ENCODE peak calls at places on chromosomes 16 and 17, in four cellular contexts. One of them, this sample, is unnamed. For H3K36me3, the result is how much of the 10 kb centered on the place peaks cover.

GRCh38 chr17:73351764-73352163 is 40.0 kb upstream of the CDC42EP4 start:
- DNase-seq in MM.1S: no peak
- DNase-seq in tibial artery: no peak
- DNase-seq in heart right ventricle: no peak
- DNase-seq in this sample: no peak

GRCh38 chr16:86663691-86664517 is 85.6 kb downstream of the FOXL1 start:
- DNase-seq in tibial artery: no peak
- DNase-seq in heart right ventricle: no peak
- DNase-seq in MM.1S: no peak
- DNase-seq in this sample: no peak

GRCh38 chr16:67190448-67191399 is 788 bp upstream of the EXOC3L1 start:
- DNase-seq in tibial artery: no peak
- DNase-seq in heart right ventricle: no peak
- DNase-seq in MM.1S: no peak
- DNase-seq in this sample: no peak

GRCh38 chr17:79833110-79833450 is 6.2 kb downstream of the CBX4 start:
- DNase-seq in heart right ventricle: no peak
- DNase-seq in MM.1S: no peak
- DNase-seq in tibial artery: no peak
- DNase-seq in this sample: no peak

GRCh38 chr17:27596571-27597187 is 34.3 kb upstream of the LGALS9 start:
- DNase-seq in MM.1S: no peak
- DNase-seq in tibial artery: no peak
- DNase-seq in heart right ventricle: no peak
- DNase-seq in this sample: no peak

GRCh38 chr16:24178496-24178895 is 77.6 kb upstream of the CACNG3 start:
- DNase-seq in tibial artery: no peak
- DNase-seq in MM.1S: no peak
- DNase-seq in heart right ventricle: no peak
- DNase-seq in this sample: no peak

GRCh38 chr17:40311575-40311974 is 2.6 kb downstream of the RARA start:
- DNase-seq in tibial artery: peak
- DNase-seq in MM.1S: no peak
- DNase-seq in heart right ventricle: peak
- DNase-seq in this sample: no peak

GRCh38 chr16:81497690-81498089 is 53.1 kb downstream of the CMIP start:
- DNase-seq in heart right ventricle: no peak
- DNase-seq in tibial artery: no peak
- DNase-seq in MM.1S: no peak
- DNase-seq in this sample: no peak

GRCh38 chr16:47366228-47366627 is 94.6 kb downstream of the ITFG1 start:
- DNase-seq in heart right ventricle: no peak
- DNase-seq in tibial artery: no peak
- DNase-seq in MM.1S: no peak
- DNase-seq in this sample: no peak

GRCh38 chr17:48620497-48621139 is 5.5 kb upstream of the HOXB8 start:
- DNase-seq in MM.1S: no peak
- DNase-seq in tibial artery: no peak
- DNase-seq in heart right ventricle: no peak
- DNase-seq in this sample: no peak

GRCh38 chr17:71402661-71403141 is 718.1 kb upstream of the SOX9 start:
- DNase-seq in tibial artery: no peak
- DNase-seq in heart right ventricle: no peak
- DNase-seq in MM.1S: peak
- DNase-seq in this sample: no peak

GRCh38 chr17:17403899-17404576 is 72.8 kb upstream of the MED9 start:
- DNase-seq in MM.1S: no peak
- DNase-seq in tibial artery: no peak
- DNase-seq in heart right ventricle: no peak
- DNase-seq in this sample: no peak

GRCh38 chr16:85165781-85166180 is 53.5 kb upstream of the CIBAR2 start:
- DNase-seq in tibial artery: no peak
- DNase-seq in heart right ventricle: no peak
- DNase-seq in MM.1S: no peak
- DNase-seq in this sample: no peak

GRCh38 chr17:61420745-61421398 is 21.2 kb downstream of the TBX2 start:
- DNase-seq in heart right ventricle: no peak
- DNase-seq in MM.1S: no peak
- DNase-seq in tibial artery: no peak
- DNase-seq in this sample: no peak

GRCh38 chr16:14501331-14502255 is 128.5 kb downstream of the PARN start:
- DNase-seq in MM.1S: peak
- DNase-seq in heart right ventricle: peak
- DNase-seq in tibial artery: peak
- DNase-seq in this sample: peak

GRCh38 chr17:57235124-57235523 is 21.2 kb upstream of the MSI2 start:
- DNase-seq in tibial artery: no peak
- DNase-seq in heart right ventricle: no peak
- DNase-seq in MM.1S: no peak
- DNase-seq in this sample: no peak

GRCh38 chr16:11530171-11530940 is 56.4 kb downstream of the LITAF start:
- DNase-seq in tibial artery: no peak
- DNase-seq in MM.1S: no peak
- DNase-seq in heart right ventricle: no peak
- DNase-seq in this sample: no peak

GRCh38 chr16:13165024-13165423 is 263.6 kb downstream of the SHISA9 start:
- DNase-seq in heart right ventricle: no peak
- DNase-seq in MM.1S: no peak
- DNase-seq in tibial artery: no peak
- DNase-seq in this sample: no peak

GRCh38 chr17:58335779-58336455 is 7.3 kb upstream of the TSPOAP1 start:
- DNase-seq in MM.1S: peak
- DNase-seq in tibial artery: no peak
- DNase-seq in heart right ventricle: no peak
- DNase-seq in this sample: no peak

GRCh38 chr16:86964846-86965245 is 352.3 kb downstream of the C16orf95 start:
- DNase-seq in MM.1S: no peak
- DNase-seq in heart right ventricle: no peak
- DNase-seq in tibial artery: no peak
- DNase-seq in this sample: peak

DNA sequence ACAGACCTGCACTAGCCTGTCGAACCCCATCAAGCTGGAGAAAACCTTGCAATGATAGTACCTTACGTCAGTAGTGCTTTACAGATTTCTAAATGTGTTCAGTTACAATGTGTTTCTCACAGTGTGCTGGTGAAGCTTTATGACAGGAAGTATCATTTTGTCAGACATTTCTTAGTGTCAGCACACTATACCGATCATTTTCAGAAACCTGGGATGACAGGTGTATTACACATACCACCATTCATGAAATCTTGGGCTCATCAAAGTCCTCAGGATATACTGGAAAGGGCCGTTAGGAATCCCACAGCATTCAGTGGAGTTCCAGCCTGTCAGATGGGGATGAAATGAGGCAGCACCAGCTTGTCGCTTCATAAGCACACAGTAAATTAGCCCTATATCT is 27.3 kb downstream of the TTC19 start:
- DNase-seq in heart right ventricle: no peak
- DNase-seq in MM.1S: no peak
- DNase-seq in tibial artery: no peak
- DNase-seq in this sample: no peak
- H3K36me3 ChIP-seq in heart right ventricle: half or more
- H3K36me3 ChIP-seq in MM.1S: under half
- H3K36me3 ChIP-seq in tibial artery: half or more
- H3K36me3 ChIP-seq in this sample: half or more

GRCh38 chr17:4972322-4972721 is 4.7 kb upstream of the SPAG7 start:
- DNase-seq in tibial artery: no peak
- DNase-seq in MM.1S: no peak
- DNase-seq in heart right ventricle: no peak
- DNase-seq in this sample: no peak
- H3K36me3 ChIP-seq in tibial artery: half or more
- H3K36me3 ChIP-seq in MM.1S: under half
- H3K36me3 ChIP-seq in heart right ventricle: half or more
- H3K36me3 ChIP-seq in this sample: under half

GRCh38 chr17:75612906-75613626 is 20.2 kb upstream of the SMIM5 start:
- DNase-seq in heart right ventricle: no peak
- DNase-seq in MM.1S: no peak
- DNase-seq in tibial artery: no peak
- DNase-seq in this sample: no peak
- H3K36me3 ChIP-seq in heart right ventricle: half or more
- H3K36me3 ChIP-seq in MM.1S: under half
- H3K36me3 ChIP-seq in tibial artery: half or more
- H3K36me3 ChIP-seq in this sample: under half

GRCh38 chr16:9098377-9099090 is 7.1 kb downstream of the HAPSTR1 start:
- DNase-seq in tibial artery: no peak
- DNase-seq in heart right ventricle: no peak
- DNase-seq in MM.1S: no peak
- DNase-seq in this sample: no peak
- H3K36me3 ChIP-seq in tibial artery: under half
- H3K36me3 ChIP-seq in heart right ventricle: half or more
- H3K36me3 ChIP-seq in MM.1S: under half
- H3K36me3 ChIP-seq in this sample: half or more

GRCh38 chr17:29712677-29713076 is 90.0 kb upstream of the CORO6 start:
- DNase-seq in MM.1S: no peak
- DNase-seq in tibial artery: no peak
- DNase-seq in heart right ventricle: no peak
- DNase-seq in this sample: no peak

GRCh38 chr17:29711588-29712385 is 89.1 kb upstream of the CORO6 start:
- DNase-seq in MM.1S: no peak
- DNase-seq in heart right ventricle: no peak
- DNase-seq in tibial artery: no peak
- DNase-seq in this sample: no peak

GRCh38 chr17:29713626-29714025 is 90.9 kb upstream of the CORO6 start:
- DNase-seq in MM.1S: no peak
- DNase-seq in heart right ventricle: no peak
- DNase-seq in tibial artery: no peak
- DNase-seq in this sample: no peak

GRCh38 chr17:29715680-29716079 is 93.0 kb upstream of the CORO6 start:
- DNase-seq in heart right ventricle: no peak
- DNase-seq in tibial artery: no peak
- DNase-seq in MM.1S: no peak
- DNase-seq in this sample: no peak

GRCh38 chr17:29714146-29714545 is 91.4 kb upstream of the CORO6 start:
- DNase-seq in heart right ventricle: no peak
- DNase-seq in MM.1S: peak
- DNase-seq in tibial artery: no peak
- DNase-seq in this sample: no peak
- H3K36me3 ChIP-seq in heart right ventricle: under half
- H3K36me3 ChIP-seq in MM.1S: under half
- H3K36me3 ChIP-seq in tibial artery: under half
- H3K36me3 ChIP-seq in this sample: under half

GRCh38 chr17:81341347-81342061 is 46.4 kb upstream of the SLC38A10 start:
- DNase-seq in heart right ventricle: no peak
- DNase-seq in MM.1S: no peak
- DNase-seq in tibial artery: peak
- DNase-seq in this sample: peak
- H3K36me3 ChIP-seq in heart right ventricle: under half
- H3K36me3 ChIP-seq in MM.1S: under half
- H3K36me3 ChIP-seq in tibial artery: under half
- H3K36me3 ChIP-seq in this sample: under half

GRCh38 chr16:16096858-16097213 is 126.5 kb downstream of the ABCC6 start:
- DNase-seq in MM.1S: no peak
- DNase-seq in tibial artery: no peak
- DNase-seq in heart right ventricle: no peak
- DNase-seq in this sample: no peak
- H3K36me3 ChIP-seq in MM.1S: under half
- H3K36me3 ChIP-seq in tibial artery: under half
- H3K36me3 ChIP-seq in heart right ventricle: under half
- H3K36me3 ChIP-seq in this sample: half or more

DNA sequence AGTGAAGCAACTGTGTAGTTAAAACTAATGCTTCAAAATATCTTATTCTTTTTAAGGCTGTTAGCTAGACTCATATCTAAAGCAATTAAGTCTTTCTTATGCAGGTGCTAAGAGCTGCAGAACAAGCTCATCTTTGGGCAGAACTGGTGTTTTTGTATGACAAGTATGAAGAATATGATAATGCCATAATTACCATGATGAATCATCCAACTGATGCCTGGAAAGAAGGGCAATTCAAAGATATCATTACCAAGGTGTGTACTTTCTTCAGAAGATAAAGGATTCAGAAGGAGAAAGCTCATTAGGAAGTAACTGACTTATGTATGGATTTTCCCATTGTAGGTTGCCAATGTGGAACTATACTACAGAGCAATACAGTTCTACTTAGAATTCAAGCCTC is 23.9 kb downstream of the PTRH2 start:
- DNase-seq in tibial artery: no peak
- DNase-seq in MM.1S: no peak
- DNase-seq in heart right ventricle: no peak
- DNase-seq in this sample: no peak
- H3K36me3 ChIP-seq in tibial artery: half or more
- H3K36me3 ChIP-seq in MM.1S: half or more
- H3K36me3 ChIP-seq in heart right ventricle: half or more
- H3K36me3 ChIP-seq in this sample: half or more

GRCh38 chr17:64585146-64585545 is 77.0 kb downstream of the SMURF2 start:
- DNase-seq in tibial artery: no peak
- DNase-seq in MM.1S: no peak
- DNase-seq in heart right ventricle: no peak
- DNase-seq in this sample: no peak
- H3K36me3 ChIP-seq in tibial artery: under half
- H3K36me3 ChIP-seq in MM.1S: under half
- H3K36me3 ChIP-seq in heart right ventricle: half or more
- H3K36me3 ChIP-seq in this sample: half or more

DNA sequence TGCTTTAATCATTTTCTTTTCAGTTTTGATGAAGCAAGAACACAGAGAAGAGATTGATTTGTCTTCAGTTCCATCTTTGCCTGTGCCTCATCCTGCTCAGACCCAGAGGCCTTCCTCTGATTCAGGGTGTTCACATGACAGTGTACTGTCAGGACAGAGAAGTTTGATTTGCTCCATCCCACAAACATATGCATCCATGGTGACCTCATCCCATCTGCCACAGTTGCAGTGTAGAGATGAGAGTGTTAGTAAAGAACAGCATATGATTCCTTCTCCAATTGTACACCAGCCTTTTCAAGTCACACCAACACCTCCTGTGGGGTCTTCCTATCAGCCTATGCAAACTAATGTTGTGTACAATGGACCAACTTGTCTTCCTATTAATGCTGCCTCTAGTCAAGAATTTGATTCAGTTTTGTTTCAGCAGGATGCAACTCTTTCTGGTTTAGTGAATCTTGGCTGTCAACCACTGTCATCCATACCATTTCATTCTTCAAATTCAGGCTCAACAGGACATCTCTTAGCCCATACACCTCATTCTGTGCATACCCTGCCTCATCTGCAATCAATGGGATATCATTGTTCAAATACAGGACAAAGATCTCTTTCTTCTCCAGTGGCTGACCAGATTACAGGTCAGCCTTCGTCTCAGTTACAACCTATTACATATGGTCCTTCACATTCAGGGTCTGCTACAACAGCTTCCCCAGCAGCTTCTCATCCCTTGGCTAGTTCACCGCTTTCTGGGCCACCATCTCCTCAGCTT is 45.0 kb downstream of the ESRP2 start:
- DNase-seq in MM.1S: no peak
- DNase-seq in tibial artery: no peak
- DNase-seq in heart right ventricle: no peak
- DNase-seq in this sample: no peak
- H3K36me3 ChIP-seq in MM.1S: under half
- H3K36me3 ChIP-seq in tibial artery: under half
- H3K36me3 ChIP-seq in heart right ventricle: half or more
- H3K36me3 ChIP-seq in this sample: under half